ENCODE peak calls at places on chromosomes 1 and 21, in four cellular contexts. B is H9; C is A549; Q is CD8-positive, alpha-beta memory T cell. X is an unnamed sample. For H3K4me1, the result is how much of the 10 kb centered on the place peaks cover.

GRCh38 chr1:28343405-28343804 is 14.6 kb downstream of the MED18 start:
- DNase-seq in Q (no peak), B (no peak), C (peak), X (no peak)

GRCh38 chr1:59186656-59187055 is 110.2 kb upstream of the FGGY start:
- DNase-seq in Q (no peak), C (no peak), B (no peak), X (peak)

GRCh38 chr1:87478231-87478630 is 149.6 kb downstream of the LMO4 start:
- DNase-seq in C (peak), B (peak), Q (no peak), X (peak)

GRCh38 chr1:3244539-3245315 is 175.7 kb downstream of the PRDM16 start:
- DNase-seq in C (no peak), Q (no peak), B (no peak), X (no peak)

GRCh38 chr1:6909857-6910256 is 124.6 kb downstream of the CAMTA1 start:
- DNase-seq in C (no peak), B (no peak), Q (no peak), X (no peak)

GRCh38 chr1:30912913-30913652 is 4.5 kb upstream of the SDC3 start:
- DNase-seq in Q (no peak), B (peak), C (no peak), X (peak)

GRCh38 chr1:10033359-10033845 is 644 bp downstream of the UBE4B start:
- DNase-seq in Q (no peak), C (peak), B (peak), X (peak)

GRCh38 chr1:244451951-244452795 is 464 bp upstream of the ADSS2 start:
- DNase-seq in C (peak), B (peak), Q (peak), X (peak)

GRCh38 chr21:33478182-33478581 is 1.6 kb downstream of the TMEM50B start:
- DNase-seq in C (no peak), B (no peak), Q (no peak), X (no peak)

GRCh38 chr1:174039069-174039468 is 16.9 kb upstream of the RC3H1 start:
- DNase-seq in C (no peak), B (no peak), Q (no peak), X (no peak)

GRCh38 chr1:30197616-30197934 is 525.8 kb downstream of the MATN1 start:
- DNase-seq in B (no peak), Q (no peak), C (no peak), X (no peak)

GRCh38 chr1:219790834-219791615 is 137.3 kb downstream of the SLC30A10 start:
- DNase-seq in B (no peak), Q (no peak), C (no peak), X (no peak)

GRCh38 chr1:39409055-39409816 is 82.2 kb upstream of the BMP8A start:
- DNase-seq in C (peak), B (peak), Q (no peak), X (peak)

GRCh38 chr1:37630426-37631038 is 4.2 kb downstream of the RSPO1 start:
- DNase-seq in Q (no peak), C (no peak), B (no peak), X (no peak)

GRCh38 chr1:52102336-52103013 is 39.4 kb upstream of the ZFYVE9 start:
- DNase-seq in Q (no peak), C (no peak), B (no peak), X (no peak)

GRCh38 chr1:30527511-30528140 is 195.8 kb downstream of the MATN1 start:
- DNase-seq in B (peak), C (no peak), Q (no peak), X (peak)

GRCh38 chr1:68819190-68819829 is 322.4 kb upstream of the DEPDC1 start:
- DNase-seq in C (peak), B (peak), Q (no peak), X (peak)

GRCh38 chr1:42743302-42744029 is 3.4 kb upstream of the CLDN19 start:
- DNase-seq in Q (no peak), C (no peak), B (peak), X (no peak)

GRCh38 chr1:203629509-203630082 is 3.0 kb downstream of the ATP2B4 start:
- DNase-seq in C (no peak), Q (peak), B (peak), X (peak)

GRCh38 chr1:172054172-172054571 is 212.9 kb downstream of the DNM3 start:
- DNase-seq in Q (no peak), B (no peak), C (no peak), X (no peak)

GRCh38 chr1:246213036-246213435 is 294.0 kb downstream of the SMYD3 start:
- DNase-seq in Q (no peak), C (no peak), B (no peak), X (no peak)

GRCh38 chr1:172630060-172630818 is 28.7 kb upstream of the FASLG start:
- DNase-seq in C (peak), Q (no peak), B (no peak), X (no peak)

GRCh38 chr1:165288301-165289120 is 68.0 kb downstream of the LMX1A start:
- DNase-seq in B (no peak), Q (no peak), C (peak), X (peak)

GRCh38 chr1:16938351-16939321 is 16.9 kb downstream of the CROCC start:
- DNase-seq in C (no peak), B (peak), Q (no peak), X (peak)

GRCh38 chr1:36511804-36512798 is 29.4 kb upstream of the CSF3R start:
- DNase-seq in C (no peak), B (no peak), Q (no peak), X (peak)

GRCh38 chr1:192559115-192560006 is 16.2 kb upstream of the RGS1 start:
- DNase-seq in C (peak), Q (no peak), B (no peak), X (no peak)

GRCh38 chr1:108107658-108108057 is 92.5 kb downstream of the SLC25A24 start:
- DNase-seq in B (no peak), Q (no peak), C (peak), X (no peak)

DNA sequence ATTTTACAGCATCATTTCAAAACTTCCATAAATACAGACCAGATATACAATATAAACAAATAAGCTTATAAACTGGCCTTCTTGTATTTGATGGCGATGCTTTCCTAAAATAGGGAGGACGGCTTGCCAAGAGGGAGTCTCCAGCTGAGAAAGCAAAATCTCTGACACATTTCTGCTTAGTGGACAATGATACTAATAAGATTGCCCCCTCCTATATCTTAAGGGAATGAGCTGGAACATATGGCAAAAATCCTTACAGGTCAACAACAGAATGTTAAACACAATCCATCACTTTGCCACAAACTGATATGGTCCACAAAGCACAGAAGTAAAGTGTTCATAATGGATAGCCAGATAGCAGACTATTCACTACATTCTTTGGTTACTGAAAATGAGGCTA is 7.1 kb upstream of the GADD45A start:
- DNase-seq in Q (no peak), B (no peak), C (no peak), X (no peak)
- H3K4me1 ChIP-seq in Q (under half), B (under half), C (under half), X (under half)

GRCh38 chr1:44806704-44807363 is at the start of gene DYNLT4:
- DNase-seq in B (no peak), Q (no peak), C (no peak), X (no peak)
- H3K4me1 ChIP-seq in B (under half), Q (half or more), C (half or more), X (under half)

GRCh38 chr1:32761253-32761877 is 55.8 kb downstream of the YARS1 start:
- DNase-seq in C (peak), Q (no peak), B (peak), X (peak)
- H3K4me1 ChIP-seq in C (half or more), Q (under half), B (under half), X (half or more)

GRCh38 chr1:167433884-167434283 is 84.4 kb downstream of the CD247 start:
- DNase-seq in Q (no peak), B (no peak), C (no peak), X (no peak)
- H3K4me1 ChIP-seq in Q (half or more), B (under half), C (under half), X (under half)

DNA sequence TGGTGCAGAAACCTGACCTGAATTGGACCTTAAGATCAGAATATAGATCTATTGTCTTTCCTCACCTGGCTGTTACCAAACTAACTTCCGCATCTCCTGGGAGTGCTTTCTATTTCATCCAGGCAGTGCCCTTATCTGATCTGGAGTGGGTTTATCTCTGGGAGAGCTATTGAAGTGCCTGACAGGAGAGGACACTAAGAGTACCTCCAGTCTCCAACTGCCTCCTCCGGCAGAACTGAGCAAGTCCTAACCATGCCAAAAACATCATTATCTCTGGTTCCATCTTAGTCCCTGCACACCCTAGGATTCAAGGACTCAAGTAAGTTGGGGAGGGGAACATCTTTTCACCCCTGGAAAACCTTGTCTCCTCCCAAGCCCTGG is 12.4 kb upstream of the KCNJ15 start:
- DNase-seq in C (no peak), B (no peak), Q (no peak), X (no peak)
- H3K4me1 ChIP-seq in C (under half), B (under half), Q (under half), X (under half)

GRCh38 chr1:84845357-84845756 is 47.6 kb downstream of the LPAR3 start:
- DNase-seq in C (no peak), Q (no peak), B (no peak), X (no peak)
- H3K4me1 ChIP-seq in C (under half), Q (under half), B (under half), X (under half)